ENCODE peak calls at places on chromosomes 4 and X, in eight cellular contexts. P is dorsolateral prefrontal cortex, M is mucosa of descending colon, C is left ventricle myocardium inferior, O is IMR-90, X is HAP-1, S is upper lobe of right lung, D is body of pancreas. Q is an unnamed sample.

GRCh38 chr4:151114338-151114737 is 14.9 kb downstream of the RPS3A start:
- DNase-seq in P (no peak), M (no peak), C (no peak), O (no peak), X (no peak), S (no peak), D (no peak), Q (no peak)

GRCh38 chr4:148901075-148901705 is 459.0 kb upstream of the NR3C2 start:
- DNase-seq in P (no peak), M (no peak), C (no peak), O (no peak), X (no peak), S (no peak), D (no peak), Q (no peak)

GRCh38 chr4:126405369-126405982 is 1090.7 kb downstream of the FAT4 start:
- DNase-seq in P (no peak), M (no peak), C (no peak), O (peak), X (peak), S (no peak), D (no peak), Q (no peak)

GRCh38 chr4:96525901-96526300 is 686.0 kb downstream of the PDHA2 start:
- DNase-seq in P (no peak), M (no peak), C (no peak), O (no peak), X (no peak), S (no peak), D (no peak), Q (no peak)

GRCh38 chr4:106315476-106315967 is 487 bp downstream of the TBCK start:
- DNase-seq in P (no peak), M (no peak), C (no peak), O (peak), X (peak), S (no peak), D (no peak), Q (no peak)

GRCh38 chr4:31194823-31195222 is 474.7 kb downstream of the PCDH7 start:
- DNase-seq in P (no peak), M (no peak), C (no peak), O (no peak), X (no peak), S (no peak), D (no peak), Q (no peak)

GRCh38 chrX:55240788-55241187 is 20.6 kb downstream of the PAGE5 start:
- DNase-seq in P (no peak), M (no peak), C (no peak), O (no peak), X (no peak), S (no peak), D (no peak), Q (no peak)

GRCh38 chr4:48268956-48269860 is at the start of gene TEC:
- DNase-seq in P (no peak), M (no peak), C (peak), O (no peak), X (peak), S (peak), D (peak), Q (peak)

GRCh38 chrX:68928401-68928800 is 99.6 kb downstream of the EFNB1 start:
- DNase-seq in P (no peak), M (no peak), C (no peak), O (no peak), X (no peak), S (no peak), D (no peak), Q (no peak)

GRCh38 chrX:50680990-50681389 is 133.0 kb downstream of the SHROOM4 start:
- DNase-seq in P (no peak), M (no peak), C (no peak), O (no peak), X (peak), S (no peak), D (no peak), Q (no peak)

GRCh38 chrX:10118530-10118929 is 38.2 kb upstream of the CLCN4 start:
- DNase-seq in P (no peak), M (no peak), C (no peak), O (no peak), X (no peak), S (no peak), D (no peak), Q (no peak)

GRCh38 chrX:10120828-10121227 is 35.9 kb upstream of the CLCN4 start:
- DNase-seq in P (no peak), M (no peak), C (no peak), O (no peak), X (no peak), S (no peak), D (no peak), Q (no peak)

GRCh38 chrX:10124506-10125247 is 32.1 kb upstream of the CLCN4 start:
- DNase-seq in P (no peak), M (no peak), C (no peak), O (no peak), X (no peak), S (no peak), D (no peak), Q (no peak)

GRCh38 chrX:10119399-10119990 is 37.3 kb upstream of the CLCN4 start:
- DNase-seq in P (no peak), M (no peak), C (no peak), O (peak), X (peak), S (no peak), D (peak), Q (peak)

GRCh38 chrX:10121787-10122186 is 35.0 kb upstream of the CLCN4 start:
- DNase-seq in P (no peak), M (no peak), C (no peak), O (no peak), X (no peak), S (no peak), D (no peak), Q (no peak)
- H3K4me3 ChIP-seq in P (no peak), M (no peak), C (no peak), O (no peak), X (no peak), S (no peak), D (no peak), Q (no peak)

GRCh38 chrX:46791927-46792825 is 33.3 kb upstream of the SLC9A7 start:
- DNase-seq in P (no peak), M (no peak), C (no peak), O (peak), X (no peak), S (no peak), D (peak), Q (peak)
- H3K4me3 ChIP-seq in P (no peak), M (no peak), C (no peak), O (no peak), X (no peak), S (no peak), D (no peak), Q (no peak)

GRCh38 chrX:7921750-7922149 is 5.5 kb downstream of the PNPLA4 start:
- DNase-seq in P (no peak), M (no peak), C (no peak), O (no peak), X (no peak), S (no peak), D (no peak), Q (no peak)

GRCh38 chrX:7925867-7926472 is 1.2 kb downstream of the PNPLA4 start:
- DNase-seq in P (peak), M (peak), C (peak), O (peak), X (peak), S (peak), D (peak), Q (peak)

GRCh38 chrX:7926914-7927258 is 327 bp downstream of the PNPLA4 start:
- DNase-seq in P (no peak), M (no peak), C (no peak), O (no peak), X (no peak), S (no peak), D (no peak), Q (no peak)

GRCh38 chrX:7927259-7928167 is at the start of gene PNPLA4:
- DNase-seq in P (peak), M (peak), C (peak), O (peak), X (no peak), S (peak), D (peak), Q (no peak)

GRCh38 chrX:7926501-7926900 is 712 bp downstream of the PNPLA4 start:
- DNase-seq in P (no peak), M (no peak), C (no peak), O (peak), X (no peak), S (no peak), D (no peak), Q (no peak)
- H3K4me3 ChIP-seq in P (peak), M (no peak), C (peak), O (peak), X (no peak), S (peak), D (peak), Q (no peak)

GRCh38 chrX:71492086-71493065 is 40.5 kb upstream of the OGT start:
- DNase-seq in P (peak), M (peak), C (peak), O (peak), X (no peak), S (peak), D (peak), Q (peak)
- H3K4me3 ChIP-seq in P (peak), M (no peak), C (peak), O (peak), X (no peak), S (peak), D (peak), Q (peak)

GRCh38 chrX:151973851-151974335 is 583 bp downstream of the GABRE start:
- DNase-seq in P (no peak), M (peak), C (peak), O (no peak), X (no peak), S (peak), D (peak), Q (peak)

GRCh38 chrX:151974336-151975227 is at the start of gene GABRE:
- DNase-seq in P (no peak), M (peak), C (peak), O (no peak), X (no peak), S (peak), D (peak), Q (peak)

GRCh38 chrX:151970027-151970426 is 4.4 kb downstream of the GABRE start:
- DNase-seq in P (no peak), M (no peak), C (no peak), O (no peak), X (no peak), S (no peak), D (no peak), Q (no peak)

GRCh38 chrX:151973262-151973661 is 1.2 kb downstream of the GABRE start:
- DNase-seq in P (no peak), M (no peak), C (no peak), O (no peak), X (no peak), S (no peak), D (no peak), Q (no peak)

DNA sequence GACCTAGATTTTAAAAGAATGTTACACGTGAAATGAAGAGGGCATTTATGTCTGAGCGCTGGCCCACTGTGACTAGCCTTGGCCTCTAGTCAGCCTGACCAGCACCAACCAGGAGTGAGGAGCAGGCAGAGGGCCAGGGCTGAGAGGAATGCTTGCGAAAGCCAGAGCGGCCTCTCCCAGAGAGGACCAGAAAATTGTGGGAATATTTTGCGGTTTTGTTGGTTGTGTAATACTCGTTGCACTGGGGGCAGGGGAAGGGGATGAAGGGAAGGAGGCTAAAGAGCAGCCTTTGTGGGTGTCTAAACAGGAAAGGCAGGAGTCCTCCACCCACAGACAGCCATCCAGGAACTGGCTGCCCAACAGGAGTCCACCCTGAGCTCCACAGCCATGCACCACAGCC is 3.8 kb downstream of the GABRE start:
- DNase-seq in P (no peak), M (peak), C (peak), O (peak), X (no peak), S (peak), D (peak), Q (peak)
- H3K4me3 ChIP-seq in P (no peak), M (no peak), C (no peak), O (no peak), X (no peak), S (no peak), D (no peak), Q (peak)

GRCh38 chr4:65670331-65671031 is at the start of gene EPHA5:
- DNase-seq in P (peak), M (peak), C (peak), O (peak), X (peak), S (peak), D (peak), Q (peak)

GRCh38 chr4:65671402-65671801 is 1.1 kb upstream of the EPHA5 start:
- DNase-seq in P (no peak), M (no peak), C (no peak), O (no peak), X (no peak), S (no peak), D (no peak), Q (no peak)

GRCh38 chr4:65668201-65669007 is 1.9 kb downstream of the EPHA5 start:
- DNase-seq in P (peak), M (peak), C (no peak), O (no peak), X (no peak), S (peak), D (peak), Q (peak)

GRCh38 chr4:65669008-65669971 is 999 bp downstream of the EPHA5 start:
- DNase-seq in P (peak), M (no peak), C (no peak), O (no peak), X (no peak), S (peak), D (peak), Q (peak)

GRCh38 chr4:65669981-65670330 is 333 bp downstream of the EPHA5 start:
- DNase-seq in P (no peak), M (no peak), C (no peak), O (no peak), X (no peak), S (no peak), D (no peak), Q (no peak)
- H3K4me3 ChIP-seq in P (peak), M (no peak), C (peak), O (peak), X (peak), S (peak), D (peak), Q (peak)

GRCh38 chrX:4528247-4528646 is 814.8 kb upstream of the PRKX start:
- DNase-seq in P (no peak), M (no peak), C (no peak), O (no peak), X (no peak), S (no peak), D (no peak), Q (no peak)
- H3K4me3 ChIP-seq in P (no peak), M (no peak), C (no peak), O (no peak), X (no peak), S (no peak), D (no peak), Q (no peak)

DNA sequence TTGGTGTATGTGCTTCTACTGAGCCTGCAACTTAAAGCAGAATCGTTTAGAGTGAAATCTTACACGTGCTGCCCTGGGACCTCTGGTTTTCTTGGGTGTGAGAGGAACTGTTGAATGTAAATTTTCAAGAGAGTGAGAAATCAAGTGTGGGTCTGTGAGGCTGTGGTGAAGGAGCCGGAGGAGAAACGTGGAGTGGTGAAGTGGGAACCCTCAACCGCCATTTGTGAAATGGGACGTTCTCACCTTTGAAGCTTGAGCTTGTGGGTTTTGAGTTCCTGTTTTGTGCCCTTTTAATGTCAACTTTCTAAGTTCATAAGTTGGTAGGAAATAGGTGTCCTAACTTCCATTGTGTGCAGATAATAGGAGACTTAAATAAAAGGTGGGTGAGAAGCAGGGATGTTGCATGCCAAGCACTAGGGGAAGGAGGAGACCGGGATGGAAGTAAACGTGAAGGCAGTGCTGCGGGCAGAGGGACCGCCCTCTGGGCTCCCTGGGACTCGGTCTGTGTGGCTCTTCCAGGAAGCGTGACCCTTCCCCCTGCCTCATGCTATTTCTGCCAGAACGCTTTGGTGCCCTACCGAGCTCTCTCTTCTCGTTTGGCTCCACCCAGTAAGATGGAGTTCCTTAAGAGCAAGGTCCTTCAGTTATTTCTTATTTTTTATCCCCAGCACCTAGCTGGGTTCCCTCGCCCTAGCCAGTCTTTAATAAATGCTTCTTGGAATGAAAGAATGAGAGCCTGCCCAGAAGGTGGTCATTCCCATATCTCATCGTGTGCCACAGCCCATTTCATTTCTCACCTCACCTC is 56.0 kb downstream of the TMEM131L start:
- DNase-seq in P (no peak), M (no peak), C (no peak), O (no peak), X (no peak), S (no peak), D (no peak), Q (no peak)
- H3K4me3 ChIP-seq in P (no peak), M (no peak), C (no peak), O (no peak), X (no peak), S (no peak), D (no peak), Q (no peak)

Q was measured in MG63.